ENCODE peak calls at places on chromosomes 5 and 9, in nine cellular contexts. P is stomach, J is HL-60, E is K562, Q is SK-N-SH, B is breast epithelium, D is sigmoid colon, U is upper lobe of left lung, R is esophagus muscularis mucosa. O is an unnamed sample.

GRCh38 chr5:34504967-34505366 is 151.2 kb upstream of the RAI14 start:
- DNase-seq in U (no peak), J (no peak), P (no peak), R (no peak), Q (no peak), D (no peak), E (no peak), B (no peak), O (no peak)

GRCh38 chr5:133859073-133859472 is 109.4 kb downstream of the C5orf15 start:
- DNase-seq in J (no peak), P (peak; percentile 21), Q (no peak), D (no peak), R (no peak), E (no peak), B (no peak), U (no peak), O (no peak)

GRCh38 chr5:122705876-122706275 is 69.0 kb upstream of the SNX2 start:
- DNase-seq in D (no peak), U (no peak), Q (no peak), P (no peak), J (no peak), B (no peak), E (no peak), R (no peak), O (no peak)

GRCh38 chr5:54616031-54616430 is 98.5 kb downstream of the SNX18 start:
- DNase-seq in P (peak; percentile 43), R (peak; percentile 95), D (peak; percentile 90), U (no peak), B (peak; percentile 74), E (no peak), J (peak; percentile 78), Q (no peak), O (no peak)

GRCh38 chr5:12522116-12522515 is 617.9 kb upstream of the CTNND2 start:
- DNase-seq in Q (no peak), J (no peak), E (no peak), U (no peak), D (no peak), P (no peak), B (no peak), R (no peak), O (no peak)

GRCh38 chr5:151900876-151901275 is 23.8 kb downstream of the GLRA1 start:
- DNase-seq in P (no peak), E (no peak), B (no peak), D (no peak), J (no peak), Q (no peak), R (no peak), U (no peak), O (no peak)

GRCh38 chr5:92939428-92939827 is 641.6 kb downstream of the NR2F1-AS1 start:
- DNase-seq in D (no peak), B (no peak), E (no peak), R (no peak), U (no peak), P (no peak), J (no peak), Q (no peak), O (no peak)

GRCh38 chr9:113468716-113469448 is 5.4 kb downstream of the RGS3 start:
- DNase-seq in J (no peak), Q (peak; percentile 75), R (peak; percentile 84), E (no peak), P (no peak), U (no peak), B (no peak), D (peak; percentile 69), O (no peak)

GRCh38 chr9:16442622-16443021 is 427.8 kb downstream of the BNC2 start:
- DNase-seq in P (no peak), U (no peak), J (no peak), Q (no peak), B (no peak), E (no peak), R (no peak), D (peak; percentile 80), O (no peak)

GRCh38 chr5:76625087-76625860 is 2.1 kb upstream of the F2RL2 start:
- DNase-seq in P (no peak), D (no peak), U (no peak), J (no peak), R (no peak), E (peak; percentile 62), B (no peak), Q (no peak), O (no peak)

GRCh38 chr5:107812570-107813141 is 141.9 kb upstream of the EFNA5 start:
- DNase-seq in D (no peak), R (no peak), Q (no peak), P (no peak), U (no peak), J (no peak), B (no peak), E (no peak), O (no peak)

GRCh38 chr9:106479679-106480078 is 383.3 kb upstream of the ZNF462 start:
- DNase-seq in Q (no peak), P (no peak), E (no peak), D (no peak), U (no peak), R (no peak), B (peak; percentile 67), J (no peak), O (no peak)

GRCh38 chr9:114397848-114398605 is 10.2 kb upstream of the AKNA start:
- DNase-seq in P (peak; percentile 99), U (peak; percentile 100), B (peak; percentile 98), E (peak; percentile 96), Q (peak; percentile 99), R (peak; percentile 99), D (peak; percentile 99), J (peak; percentile 93), O (peak; percentile 99)

GRCh38 chr5:156312897-156313680 is 13.9 kb upstream of the SGCD start:
- DNase-seq in B (no peak), E (no peak), J (no peak), Q (no peak), R (no peak), U (no peak), P (no peak), D (no peak), O (no peak)

GRCh38 chr9:3948826-3949578 is 350.9 kb downstream of the GLIS3 start:
- DNase-seq in D (no peak), R (no peak), P (no peak), U (no peak), B (no peak), E (no peak), Q (no peak), J (no peak), O (no peak)

DNA sequence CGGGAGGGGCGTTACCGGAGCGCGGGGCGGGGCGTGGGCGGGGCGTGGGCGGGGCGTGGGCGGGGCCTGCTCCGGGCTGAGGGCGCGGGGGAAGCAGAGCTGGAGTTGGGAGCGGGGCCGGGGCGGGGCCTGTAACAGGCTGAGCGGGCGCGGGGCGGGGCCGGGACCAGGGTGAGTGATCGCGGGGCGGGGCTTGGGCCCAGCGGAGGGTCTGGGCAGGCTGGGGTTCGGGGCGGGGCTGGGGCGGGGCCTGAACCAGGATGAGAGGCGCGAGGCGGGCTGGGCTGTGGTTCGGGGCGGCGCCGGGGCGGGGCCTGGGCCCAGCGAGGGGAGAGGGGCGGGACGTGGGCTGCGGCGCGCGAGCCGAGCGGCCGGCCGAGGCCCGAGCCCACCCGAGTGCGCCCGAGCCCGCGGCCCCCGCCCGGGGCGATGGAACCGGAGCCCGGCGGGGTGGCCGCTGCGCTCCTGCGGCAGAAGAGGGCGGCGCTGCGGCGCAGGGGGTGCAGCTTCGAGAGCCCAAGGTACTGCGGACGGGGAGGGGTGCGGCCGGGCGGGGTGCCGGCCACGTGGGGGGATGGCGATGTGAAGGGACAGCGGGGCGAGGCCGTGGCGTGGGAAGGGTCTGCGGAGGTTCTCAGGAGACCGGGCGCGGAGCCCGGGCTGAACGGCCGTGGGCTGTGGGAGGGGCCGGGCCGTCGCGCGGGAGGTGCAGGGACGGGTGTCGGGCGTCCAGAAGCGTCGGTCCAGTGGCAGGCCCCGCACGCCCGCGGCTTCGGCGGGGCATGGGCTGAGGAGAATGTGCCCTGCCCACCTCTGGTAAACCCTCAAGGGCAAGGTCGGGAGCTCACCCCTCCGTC is 39.5 kb upstream of the GARNL3 start:
- DNase-seq in U (peak; percentile 100), J (peak; percentile 87), P (peak; percentile 99), B (peak; percentile 96), E (peak; percentile 94), Q (peak; percentile 100), R (peak; percentile 100), D (peak; percentile 99), O (peak; percentile 99)
- H3K4me3 ChIP-seq in U (peak overlapping the region; percentile 97), J (peak overlapping the region; percentile 64), P (peak overlapping the region; percentile 66), B (peak overlapping the region; percentile 76), E (peak overlapping the region; percentile 57), Q (peak overlapping the region; percentile 72), R (peak overlapping the region; percentile 84), D (peak overlapping the region; percentile 64), O (peak overlapping the region; percentile 88)

DNA sequence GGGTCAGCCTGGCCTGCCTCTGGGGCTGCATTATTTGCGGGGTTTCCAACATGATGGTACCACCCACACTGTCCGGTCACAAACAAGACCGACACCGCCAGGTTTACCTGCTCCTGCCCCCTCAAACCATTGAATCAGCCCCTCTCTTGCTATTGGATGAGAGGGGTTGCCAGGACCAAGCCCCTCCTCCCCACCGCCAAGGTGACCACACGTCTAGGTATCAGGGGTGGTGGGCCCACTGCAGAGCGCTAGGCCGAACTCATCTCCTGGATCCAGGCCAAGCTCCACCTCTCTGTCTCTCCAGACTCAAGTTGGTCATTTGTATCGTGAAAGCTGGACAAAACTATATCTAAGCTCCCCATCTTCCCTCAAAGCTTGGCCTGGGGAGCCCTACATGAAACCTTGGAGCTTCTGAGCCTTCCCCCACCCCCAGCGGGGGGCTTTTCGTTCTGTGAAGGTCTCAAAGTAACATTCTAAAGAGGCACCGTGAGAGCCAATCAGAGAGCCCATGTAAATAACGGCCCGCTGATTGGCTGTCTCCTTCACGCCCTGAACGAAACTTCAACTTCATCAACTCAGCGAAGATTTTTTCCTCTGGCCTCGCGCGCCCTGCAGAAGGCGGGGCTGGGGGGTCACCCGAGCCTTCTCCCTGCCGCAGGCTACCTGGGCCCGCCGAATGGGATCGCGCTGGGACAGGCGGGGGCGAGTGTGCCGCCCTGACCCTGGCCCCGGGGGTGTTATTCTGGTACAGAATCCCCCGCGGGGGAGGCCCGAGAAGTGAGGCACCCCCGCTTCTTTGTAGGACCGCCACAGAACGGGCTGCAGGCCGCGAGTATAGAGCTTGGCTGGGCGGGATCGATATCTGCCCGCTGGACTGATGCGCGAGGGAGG is 49.6 kb upstream of the PSD2 start:
- DNase-seq in E (peak; percentile 91), Q (peak; percentile 85), B (peak; percentile 77), D (peak; percentile 87), J (no peak), P (peak; percentile 62), U (peak; percentile 82), R (peak; percentile 95), O (peak; percentile 90)
- TF ChIP-seq POLR2AphosphoS5 in E (no peak), Q (no peak), B (no peak), D (peak; percentile 33), J (no peak), P (no peak), U (no peak), R (peak; percentile 45), O (no peak)

DNA sequence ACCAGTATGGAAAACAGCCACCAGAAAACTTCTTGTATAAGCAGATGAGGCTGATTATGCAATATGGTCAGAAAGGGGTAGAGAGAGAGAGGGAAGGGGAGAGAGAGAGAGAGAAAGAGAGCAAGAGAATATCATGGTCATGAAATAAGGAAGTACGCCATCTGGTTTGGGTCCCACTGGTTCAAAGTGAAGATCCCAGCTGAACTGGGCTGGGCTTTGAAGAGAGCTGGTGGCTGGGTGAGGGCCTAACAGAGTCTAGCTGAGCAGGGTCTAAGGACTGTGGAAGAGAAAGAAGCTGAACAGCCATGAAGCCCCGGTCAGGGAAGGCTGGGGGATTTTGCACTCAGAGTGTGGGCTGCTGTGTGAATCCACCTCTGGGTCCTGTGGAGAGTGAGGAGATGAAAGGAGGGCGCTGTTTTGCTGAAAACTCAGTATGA is 14.6 kb downstream of the TRIM14 start:
- DNase-seq in R (no peak), P (no peak), D (no peak), Q (no peak), U (no peak), J (peak; percentile 93), B (no peak), E (no peak), O (peak; percentile 70)
- TF ChIP-seq CTCF in R (no peak), P (no peak), D (no peak), Q (no peak), U (no peak), J (no peak), B (no peak), E (no peak), O (no peak)

GRCh38 chr9:118129541-118129940 is 425.3 kb downstream of the TLR4 start:
- DNase-seq in U (no peak), Q (no peak), J (no peak), E (no peak), R (no peak), P (no peak), D (no peak), B (no peak), O (no peak)
- H3K4me3 ChIP-seq in U (no peak overlapping the region), Q (no peak overlapping the region), J (no peak overlapping the region), E (no peak overlapping the region), R (no peak overlapping the region), P (no peak overlapping the region), D (no peak overlapping the region), B (no peak overlapping the region), O (no peak overlapping the region)

O was measured in suprapubic skin.